ENCODE peak calls at places on chromosomes 13 and 19, in ten cellular contexts. B is thoracic aorta, R is AG04450, N is esophagus squamous epithelium, J is tibial artery, C is endothelial cell of umbilical vein, A is A549, L is tibial nerve, D is IMR-90, K is choroid plexus epithelial cell. X is an unnamed sample.

GRCh38 chr19:33771308-33772101 is 25.2 kb upstream of the KCTD15 start:
- DNase-seq in B (no peak), R (peak), N (no peak), J (peak), C (peak), A (peak), L (peak), D (peak), K (peak), X (no peak)

GRCh38 chr13:99385940-99386339 is 78.7 kb upstream of the GPR183 start:
- DNase-seq in B (no peak), R (no peak), N (no peak), J (no peak), C (no peak), A (no peak), L (no peak), D (no peak), K (no peak), X (no peak)

GRCh38 chr19:40726279-40726678 is 9.4 kb downstream of the ITPKC start:
- DNase-seq in B (no peak), R (no peak), N (no peak), J (no peak), C (no peak), A (no peak), L (no peak), D (no peak), K (no peak), X (no peak)

GRCh38 chr19:571127-571974 is 1.0 kb upstream of the BSG start:
- DNase-seq in B (no peak), R (no peak), N (no peak), J (no peak), C (peak), A (peak), L (no peak), D (peak), K (peak), X (no peak)

GRCh38 chr13:46831588-46832194 is 34.7 kb upstream of the ESD start:
- DNase-seq in B (no peak), R (peak), N (no peak), J (no peak), C (peak), A (peak), L (peak), D (peak), K (peak), X (no peak)

GRCh38 chr13:79936368-79937136 is 404.4 kb downstream of the SPRY2 start:
- DNase-seq in B (peak), R (peak), N (no peak), J (peak), C (peak), A (peak), L (peak), D (peak), K (peak), X (peak)

GRCh38 chr13:48783181-48783630 is 129.5 kb downstream of the CYSLTR2 start:
- DNase-seq in B (peak), R (peak), N (peak), J (peak), C (peak), A (peak), L (peak), D (peak), K (peak), X (no peak)

GRCh38 chr13:106382569-106382968 is 152.9 kb downstream of the EFNB2 start:
- DNase-seq in B (no peak), R (no peak), N (no peak), J (no peak), C (no peak), A (no peak), L (no peak), D (no peak), K (no peak), X (no peak)

GRCh38 chr13:98370806-98371553 is 193.9 kb upstream of the RNF113B start:
- DNase-seq in B (no peak), R (peak), N (no peak), J (peak), C (no peak), A (no peak), L (peak), D (peak), K (peak), X (no peak)

GRCh38 chr13:34720618-34721017 is 221.5 kb upstream of the NBEA start:
- DNase-seq in B (no peak), R (no peak), N (no peak), J (no peak), C (no peak), A (no peak), L (no peak), D (no peak), K (no peak), X (peak)

GRCh38 chr13:25732146-25732865 is 319.5 kb downstream of the SHISA2 start:
- DNase-seq in B (no peak), R (no peak), N (no peak), J (no peak), C (no peak), A (no peak), L (no peak), D (peak), K (peak), X (no peak)

GRCh38 chr19:35379992-35380391 is 9.1 kb downstream of the GPR42 start:
- DNase-seq in B (no peak), R (no peak), N (no peak), J (no peak), C (no peak), A (no peak), L (no peak), D (no peak), K (no peak), X (no peak)

GRCh38 chr19:48833977-48834376 is 2.3 kb downstream of the HSD17B14 start:
- DNase-seq in B (no peak), R (no peak), N (no peak), J (no peak), C (no peak), A (no peak), L (no peak), D (no peak), K (no peak), X (no peak)

GRCh38 chr19:30385666-30386065 is 13.5 kb downstream of the ZNF536 start:
- DNase-seq in B (no peak), R (no peak), N (no peak), J (no peak), C (no peak), A (no peak), L (no peak), D (no peak), K (no peak), X (no peak)

GRCh38 chr19:1057185-1057857 is 9.6 kb upstream of the ARHGAP45 start:
- DNase-seq in B (no peak), R (no peak), N (no peak), J (no peak), C (peak), A (peak), L (no peak), D (peak), K (peak), X (no peak)

GRCh38 chr13:44904982-44905381 is 84.3 kb downstream of the NUFIP1 start:
- DNase-seq in B (peak), R (peak), N (no peak), J (peak), C (peak), A (peak), L (peak), D (peak), K (peak), X (peak)

GRCh38 chr19:31975461-31975860 is 369.9 kb upstream of the ZNF507 start:
- DNase-seq in B (no peak), R (no peak), N (no peak), J (no peak), C (no peak), A (no peak), L (no peak), D (no peak), K (no peak), X (no peak)

GRCh38 chr13:30325668-30326067 is 18.3 kb upstream of the KATNAL1 start:
- DNase-seq in B (no peak), R (no peak), N (no peak), J (no peak), C (no peak), A (no peak), L (no peak), D (no peak), K (no peak), X (no peak)

GRCh38 chr13:33052446-33052845 is 36.2 kb downstream of the KL start:
- DNase-seq in B (no peak), R (peak), N (no peak), J (no peak), C (no peak), A (no peak), L (no peak), D (peak), K (peak), X (no peak)

GRCh38 chr13:43203781-43204180 is 180.4 kb downstream of the DNAJC15 start:
- DNase-seq in B (no peak), R (no peak), N (no peak), J (no peak), C (no peak), A (no peak), L (no peak), D (no peak), K (no peak), X (no peak)

GRCh38 chr13:65456150-65456912 is 1773.8 kb downstream of the PCDH9 start:
- DNase-seq in B (no peak), R (no peak), N (no peak), J (no peak), C (no peak), A (no peak), L (no peak), D (peak), K (no peak), X (no peak)

GRCh38 chr19:1510442-1510806 is 2.4 kb downstream of the ADAMTSL5 start:
- DNase-seq in B (no peak), R (no peak), N (no peak), J (no peak), C (no peak), A (no peak), L (no peak), D (no peak), K (no peak), X (no peak)

GRCh38 chr19:5470264-5470671 is 15.1 kb downstream of the ZNRF4 start:
- DNase-seq in B (no peak), R (no peak), N (no peak), J (no peak), C (no peak), A (peak), L (no peak), D (no peak), K (no peak), X (no peak)

GRCh38 chr19:46489445-46490272 is 6.0 kb downstream of the PNMA8B start:
- DNase-seq in B (peak), R (no peak), N (no peak), J (peak), C (peak), A (no peak), L (peak), D (peak), K (peak), X (peak)

GRCh38 chr13:99086149-99086868 is 108.4 kb upstream of the DOCK9 start:
- DNase-seq in B (no peak), R (no peak), N (no peak), J (peak), C (peak), A (peak), L (peak), D (peak), K (peak), X (no peak)

GRCh38 chr13:109569938-109570711 is 216.3 kb downstream of the IRS2 start:
- DNase-seq in B (no peak), R (no peak), N (no peak), J (no peak), C (no peak), A (no peak), L (no peak), D (no peak), K (peak), X (no peak)

GRCh38 chr13:81757348-81757950 is 1416.5 kb upstream of the SPRY2 start:
- DNase-seq in B (no peak), R (no peak), N (no peak), J (no peak), C (no peak), A (no peak), L (no peak), D (no peak), K (no peak), X (no peak)

GRCh38 chr19:32364040-32364439 is 18.6 kb downstream of the ZNF507 start:
- DNase-seq in B (no peak), R (no peak), N (no peak), J (no peak), C (no peak), A (no peak), L (no peak), D (no peak), K (no peak), X (no peak)

GRCh38 chr19:54523403-54523802 is 20.8 kb downstream of the LAIR2 start:
- DNase-seq in B (no peak), R (no peak), N (no peak), J (no peak), C (peak), A (no peak), L (no peak), D (peak), K (peak), X (no peak)

GRCh38 chr13:113598081-113598410 is 13.5 kb downstream of the TFDP1 start:
- DNase-seq in B (no peak), R (no peak), N (no peak), J (peak), C (no peak), A (no peak), L (no peak), D (no peak), K (no peak), X (no peak)

GRCh38 chr13:35378939-35379338 is 97.5 kb downstream of the MAB21L1 start:
- DNase-seq in B (no peak), R (no peak), N (no peak), J (no peak), C (peak), A (no peak), L (no peak), D (peak), K (peak), X (no peak)

GRCh38 chr13:93505104-93505952 is 278.7 kb downstream of the GPC6 start:
- DNase-seq in B (no peak), R (no peak), N (no peak), J (no peak), C (no peak), A (no peak), L (no peak), D (peak), K (peak), X (no peak)

GRCh38 chr19:33227242-33227650 is 1.6 kb upstream of the SLC7A10 start:
- DNase-seq in B (no peak), R (no peak), N (no peak), J (no peak), C (no peak), A (no peak), L (no peak), D (peak), K (peak), X (peak)

GRCh38 chr19:778910-779653 is 18.2 kb upstream of the PTBP1 start:
- DNase-seq in B (no peak), R (peak), N (no peak), J (peak), C (peak), A (peak), L (peak), D (peak), K (peak), X (peak)

GRCh38 chr13:110055089-110055488 is 251.9 kb downstream of the COL4A1 start:
- DNase-seq in B (no peak), R (no peak), N (no peak), J (no peak), C (no peak), A (no peak), L (no peak), D (peak), K (peak), X (no peak)

GRCh38 chr13:85093808-85094207 is 705.4 kb downstream of the SLITRK6 start:
- DNase-seq in B (no peak), R (no peak), N (no peak), J (no peak), C (no peak), A (no peak), L (peak), D (no peak), K (peak), X (no peak)

GRCh38 chr13:92849381-92849780 is 377.2 kb upstream of the GPC6 start:
- DNase-seq in B (no peak), R (no peak), N (no peak), J (no peak), C (no peak), A (no peak), L (no peak), D (no peak), K (no peak), X (no peak)

GRCh38 chr13:32639502-32640105 is 53.4 kb downstream of the PDS5B start:
- DNase-seq in B (peak), R (peak), N (no peak), J (peak), C (peak), A (peak), L (peak), D (peak), K (peak), X (peak)

GRCh38 chr19:39449116-39449797 is 3.9 kb downstream of the SUPT5H start:
- DNase-seq in B (no peak), R (no peak), N (no peak), J (no peak), C (no peak), A (no peak), L (no peak), D (no peak), K (no peak), X (no peak)
- H3K4me3 ChIP-seq in B (no peak), R (no peak), N (no peak), J (no peak), C (no peak), A (no peak), L (no peak), D (no peak), K (no peak), X (no peak)

DNA sequence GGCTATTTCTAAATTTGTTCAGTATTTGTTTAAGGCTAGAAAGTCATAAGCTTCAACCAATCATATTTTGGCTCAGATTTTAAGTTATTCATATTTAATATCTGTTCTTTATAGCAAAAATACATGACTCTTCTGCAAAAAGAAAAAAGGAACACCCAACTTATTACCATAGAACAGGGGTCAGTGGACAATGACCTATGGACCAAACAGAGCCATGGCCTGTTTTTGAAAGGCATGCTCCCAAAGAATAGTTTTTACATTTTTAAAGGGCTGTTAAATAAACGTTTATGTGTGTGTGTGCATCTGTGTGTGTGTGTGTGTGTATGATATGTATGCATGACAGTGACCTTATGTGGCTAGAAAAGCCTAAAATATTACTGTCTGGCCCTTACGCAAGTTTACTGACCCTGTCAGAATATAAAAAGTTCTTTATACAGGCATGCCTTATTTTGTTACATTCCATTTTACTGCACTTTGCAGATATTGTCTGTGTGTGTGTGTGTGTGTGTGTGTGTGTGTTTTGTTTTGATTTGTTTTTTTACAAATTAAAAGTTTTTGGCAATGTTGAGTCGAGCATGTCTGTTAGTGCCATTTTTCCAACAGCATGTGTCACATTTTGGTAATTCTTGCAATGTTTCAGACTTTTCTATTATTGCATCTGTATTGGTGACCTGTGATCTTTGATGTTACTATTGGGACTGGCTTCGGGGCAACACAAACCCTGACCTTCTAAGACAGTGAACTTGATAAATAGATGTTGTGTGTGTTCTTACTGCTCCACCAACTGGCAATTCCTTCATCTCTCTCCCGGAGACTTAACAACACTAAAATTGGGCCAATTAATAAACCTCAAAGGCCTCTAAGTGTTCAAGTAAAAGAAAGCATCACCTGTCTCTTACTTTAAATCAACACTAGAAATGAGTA is 22.0 kb downstream of the KLF12 start:
- DNase-seq in B (no peak), R (no peak), N (no peak), J (no peak), C (no peak), A (no peak), L (no peak), D (no peak), K (peak), X (no peak)
- TF ChIP-seq CTCF in B (no peak), R (no peak), N (no peak), J (no peak), C (no peak), A (no peak), L (no peak), D (no peak), K (no peak), X (no peak)

GRCh38 chr19:50419580-50420035 is 870 bp downstream of the SPIB start:
- DNase-seq in B (no peak), R (no peak), N (no peak), J (no peak), C (no peak), A (no peak), L (no peak), D (no peak), K (no peak), X (no peak)
- H3K4me3 ChIP-seq in B (no peak), R (no peak), N (no peak), J (no peak), C (no peak), A (no peak), L (no peak), D (no peak), K (no peak), X (no peak)

DNA sequence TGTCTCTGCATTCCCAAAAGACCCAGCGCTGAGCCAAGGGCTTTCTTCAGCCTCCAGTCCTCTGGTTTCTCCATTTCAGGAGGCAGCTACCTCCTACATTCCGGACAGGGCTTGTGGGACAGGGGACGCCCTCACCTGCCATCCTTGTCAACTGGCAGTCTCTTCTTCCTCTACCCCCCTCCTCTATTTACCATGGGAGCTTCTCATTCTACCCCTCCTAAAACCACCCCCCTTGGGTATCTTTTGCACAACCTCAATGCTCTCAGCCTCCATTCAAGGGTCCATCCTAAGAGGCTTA is 43.8 kb downstream of the ZNF93 start:
- DNase-seq in B (no peak), R (no peak), N (no peak), J (no peak), C (no peak), A (no peak), L (no peak), D (no peak), K (no peak), X (no peak)
- TF ChIP-seq CTCF in B (no peak), R (no peak), N (no peak), J (no peak), C (no peak), A (no peak), L (no peak), D (no peak), K (no peak), X (no peak)

GRCh38 chr13:100597253-100597652 is 8.7 kb upstream of the GGACT start:
- DNase-seq in B (no peak), R (no peak), N (no peak), J (no peak), C (no peak), A (no peak), L (no peak), D (peak), K (peak), X (no peak)

GRCh38 chr13:100589178-100589725 is 663 bp upstream of the GGACT start:
- DNase-seq in B (no peak), R (no peak), N (no peak), J (no peak), C (peak), A (no peak), L (no peak), D (no peak), K (no peak), X (no peak)

GRCh38 chr13:100594255-100594654 is 5.7 kb upstream of the GGACT start:
- DNase-seq in B (no peak), R (no peak), N (no peak), J (no peak), C (no peak), A (no peak), L (no peak), D (no peak), K (no peak), X (no peak)

GRCh38 chr13:100596516-100596915 is 7.9 kb upstream of the GGACT start:
- DNase-seq in B (no peak), R (no peak), N (no peak), J (no peak), C (no peak), A (no peak), L (no peak), D (no peak), K (no peak), X (no peak)

GRCh38 chr13:100594731-100595130 is 6.1 kb upstream of the GGACT start:
- DNase-seq in B (no peak), R (no peak), N (no peak), J (no peak), C (no peak), A (peak), L (no peak), D (no peak), K (no peak), X (no peak)
- H3K4me3 ChIP-seq in B (no peak), R (no peak), N (no peak), J (no peak), C (no peak), A (no peak), L (no peak), D (no peak), K (no peak), X (no peak)

X was measured in retinal pigment epithelial cell.